ENCODE peak calls at places on chromosomes 1 and 21, in four cellular contexts. N is IMR-90, C is GM12878, W is H1. P is an unnamed sample.

GRCh38 chr1:88697503-88697902 is 13.4 kb downstream of the PKN2 start:
- DNase-seq in N (peak), C (no peak), W (no peak), P (no peak)

GRCh38 chr1:98557808-98558390 is 103.6 kb upstream of the SNX7 start:
- DNase-seq in N (no peak), C (no peak), W (no peak), P (no peak)

GRCh38 chr21:37658994-37659458 is 257.2 kb downstream of the KCNJ6 start:
- DNase-seq in N (peak), C (no peak), W (no peak), P (peak)

GRCh38 chr1:64983110-64983509 is 16.8 kb upstream of the JAK1 start:
- DNase-seq in N (peak), C (no peak), W (no peak), P (peak)

GRCh38 chr1:37035014-37035686 is 835 bp upstream of the GRIK3 start:
- DNase-seq in N (no peak), C (no peak), W (peak), P (no peak)

GRCh38 chr1:46096269-46097148 is 35.9 kb downstream of the PIK3R3 start:
- DNase-seq in N (no peak), C (no peak), W (no peak), P (peak)

GRCh38 chr21:33026299-33026858 is 644 bp downstream of the OLIG2 start:
- DNase-seq in N (no peak), C (no peak), W (no peak), P (no peak)

GRCh38 chr21:43196789-43197188 is 28.0 kb downstream of the CRYAA start:
- DNase-seq in N (no peak), C (no peak), W (no peak), P (no peak)

GRCh38 chr1:52032124-52032784 is 1.4 kb downstream of the KTI12 start:
- DNase-seq in N (peak), C (no peak), W (no peak), P (peak)

GRCh38 chr1:1601564-1602320 is 1.8 kb upstream of the FNDC10 start:
- DNase-seq in N (no peak), C (no peak), W (no peak), P (no peak)

GRCh38 chr21:44498965-44499560 is 40.9 kb downstream of the KRTAP10-1 start:
- DNase-seq in N (no peak), C (no peak), W (no peak), P (no peak)

GRCh38 chr1:23563003-23563402 is 3.7 kb upstream of the ID3 start:
- DNase-seq in N (no peak), C (no peak), W (no peak), P (no peak)

GRCh38 chr21:37462087-37462861 is 95.7 kb downstream of the DYRK1A start:
- DNase-seq in N (no peak), C (no peak), W (no peak), P (no peak)

GRCh38 chr1:111748618-111749337 is 6.9 kb upstream of the DDX20 start:
- DNase-seq in N (no peak), C (no peak), W (no peak), P (no peak)

GRCh38 chr21:44401386-44402160 is 48.2 kb downstream of the TRPM2 start:
- DNase-seq in N (no peak), C (no peak), W (no peak), P (no peak)

GRCh38 chr1:39896909-39897685 is 4.6 kb downstream of the MYCL start:
- DNase-seq in N (peak), C (no peak), W (no peak), P (no peak)

GRCh38 chr1:156549390-156549789 is 23.0 kb downstream of the IQGAP3 start:
- DNase-seq in N (no peak), C (no peak), W (no peak), P (no peak)

GRCh38 chr1:178581351-178581951 is 68.5 kb downstream of the TEX35 start:
- DNase-seq in N (no peak), C (peak), W (peak), P (no peak)

GRCh38 chr1:110102081-110102480 is 10.2 kb upstream of the UBL4B start:
- DNase-seq in N (peak), C (peak), W (no peak), P (no peak)

GRCh38 chr1:236608930-236609726 is 4.8 kb upstream of the HEATR1 start:
- DNase-seq in N (peak), C (no peak), W (peak), P (peak)

GRCh38 chr1:104156804-104157203 is 407.1 kb downstream of the AMY1C start:
- DNase-seq in N (no peak), C (no peak), W (no peak), P (no peak)

GRCh38 chr1:86201321-86201720 is 44.7 kb upstream of the COL24A1 start:
- DNase-seq in N (peak), C (no peak), W (no peak), P (no peak)
- TF ChIP-seq CHD1 in N (no peak), C (no peak), W (no peak), P (no peak)

DNA sequence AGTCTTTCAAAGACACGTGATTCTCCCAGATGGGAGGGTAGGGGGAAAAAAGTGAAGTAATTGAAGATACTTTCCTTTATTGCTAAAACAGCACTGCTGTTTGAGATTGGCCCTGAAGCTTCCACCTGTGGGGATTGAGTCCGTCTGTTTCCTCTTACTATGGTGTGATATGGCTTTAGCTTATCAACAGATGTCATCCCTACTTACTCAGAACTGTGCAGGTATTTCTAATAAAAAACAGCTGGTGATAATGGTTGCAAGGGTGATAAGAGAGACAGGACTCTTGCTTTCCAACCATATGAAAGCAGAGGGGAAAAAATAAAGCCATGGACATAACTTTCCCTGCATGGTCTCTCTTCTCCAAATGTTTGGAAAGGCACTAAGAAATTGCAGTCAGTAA is 41.7 kb upstream of the C8B start:
- DNase-seq in N (no peak), C (no peak), W (no peak), P (no peak)
- TF ChIP-seq CHD1 in N (no peak), C (no peak), W (no peak), P (no peak)

GRCh38 chr1:117671781-117672501 is 66.1 kb downstream of the TENT5C start:
- DNase-seq in N (no peak), C (no peak), W (no peak), P (peak)
- TF ChIP-seq CHD1 in N (no peak), C (no peak), W (no peak), P (no peak)

GRCh38 chr21:15682977-15683376 is 46.8 kb upstream of the USP25 start:
- DNase-seq in N (peak), C (no peak), W (no peak), P (no peak)
- TF ChIP-seq CHD1 in N (no peak), C (no peak), W (no peak), P (no peak)

GRCh38 chr1:19845166-19845954 is 30.3 kb upstream of the RNF186 start:
- DNase-seq in N (no peak), C (no peak), W (no peak), P (no peak)
- TF ChIP-seq CHD1 in N (no peak), C (no peak), W (no peak), P (no peak)

DNA sequence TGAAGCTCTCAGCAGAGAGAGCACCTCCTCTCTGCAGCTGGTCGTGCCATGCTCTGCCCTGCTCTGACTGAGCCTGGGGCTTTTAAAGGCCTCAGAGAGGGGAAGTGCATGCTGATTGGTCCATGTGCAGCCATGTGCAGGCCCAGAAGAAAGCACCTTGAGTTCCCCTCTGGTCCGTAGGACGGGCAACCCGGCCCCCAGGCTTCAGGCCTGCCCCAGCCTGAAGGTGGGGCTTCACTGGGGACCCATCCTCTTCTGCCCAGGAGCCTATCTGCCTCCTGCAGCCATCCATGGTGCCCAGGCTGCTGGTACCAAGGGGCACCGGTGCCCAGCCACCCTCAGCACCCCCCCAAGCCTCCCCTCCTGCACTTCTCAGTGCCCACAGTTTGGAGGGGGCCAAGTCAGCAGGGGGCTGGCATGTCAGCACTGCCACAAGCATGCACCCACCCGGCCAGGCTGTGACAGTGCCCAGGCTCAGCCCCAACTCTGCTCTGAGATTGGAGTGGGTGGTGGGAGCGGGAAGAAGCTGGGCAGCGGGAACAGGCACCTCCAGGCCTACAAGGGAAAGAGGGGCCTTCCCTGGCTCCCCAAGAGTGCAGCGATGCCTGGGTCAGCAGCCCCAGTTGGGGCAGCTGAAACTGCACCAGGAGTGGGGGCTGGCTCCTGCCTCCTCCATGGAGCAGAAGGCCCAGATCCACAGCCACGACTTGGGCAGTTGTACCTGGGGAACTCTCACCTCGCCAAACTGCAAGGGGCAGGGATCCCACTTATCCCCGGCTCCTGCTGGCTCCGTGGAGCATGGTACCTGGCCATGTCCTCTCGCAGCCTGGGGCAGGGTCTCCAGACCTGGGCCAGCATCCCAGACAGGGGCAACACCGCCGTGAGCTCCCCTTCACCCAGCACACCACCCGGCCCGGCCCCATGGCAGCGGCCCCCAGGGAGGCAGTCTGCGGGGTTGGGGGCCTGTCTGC is 11.6 kb downstream of the COL6A2 start:
- DNase-seq in N (no peak), C (no peak), W (no peak), P (no peak)
- TF ChIP-seq CHD1 in N (no peak), C (no peak), W (no peak), P (no peak)

DNA sequence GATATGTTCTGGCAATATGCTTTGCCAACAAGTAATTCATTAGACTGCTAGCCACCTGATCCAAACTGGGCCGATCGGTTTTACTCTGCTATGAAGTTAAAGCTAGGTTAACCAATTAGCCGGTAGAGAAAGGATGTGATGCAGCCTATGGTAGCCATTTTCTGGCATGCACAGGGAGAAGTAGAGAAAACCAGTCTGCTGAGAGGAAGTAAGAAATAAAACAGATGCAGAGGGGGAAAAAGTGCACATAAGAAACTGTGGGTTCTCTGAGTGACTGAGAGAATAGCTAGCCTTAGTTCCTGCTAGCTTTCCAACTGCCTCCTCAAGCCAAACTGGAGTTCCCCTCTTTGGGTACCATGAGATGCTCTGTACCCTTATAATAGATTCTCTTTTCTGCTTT is 52.8 kb downstream of the ARID4B start:
- DNase-seq in N (no peak), C (peak), W (no peak), P (no peak)
- TF ChIP-seq CHD1 in N (no peak), C (no peak), W (no peak), P (no peak)